ENCODE peak calls at places on chromosome 12, in four cellular contexts. One of them, this sample, is unnamed.
A peak's percentile ranks its signal among the peaks of the same experiment; 100 is the strongest.

GRCh38 chr12:122471324-122472226 is 29.2 kb downstream of the ZCCHC8 start:
- DNase-seq in fibroblast of the aortic adventitia: peak; percentile 90
- DNase-seq in IMR-90: peak; percentile 84
- DNase-seq in AG04450: peak; percentile 59
- DNase-seq in this sample: no peak

GRCh38 chr12:95385646-95386045 is 88.3 kb upstream of the METAP2 start:
- DNase-seq in fibroblast of the aortic adventitia: peak; percentile 80
- DNase-seq in IMR-90: peak; percentile 19
- DNase-seq in AG04450: peak; percentile 21
- DNase-seq in this sample: no peak

GRCh38 chr12:40446385-40446784 is 221.6 kb downstream of the LRRK2 start:
- DNase-seq in fibroblast of the aortic adventitia: peak; percentile 31
- DNase-seq in IMR-90: peak; percentile 2
- DNase-seq in AG04450: no peak
- DNase-seq in this sample: no peak

GRCh38 chr12:26830358-26830757 is 2.6 kb downstream of the ITPR2 start:
- DNase-seq in fibroblast of the aortic adventitia: no peak
- DNase-seq in IMR-90: no peak
- DNase-seq in AG04450: no peak
- DNase-seq in this sample: no peak

GRCh38 chr12:34298176-34298970 is 276.1 kb downstream of the ALG10 start:
- DNase-seq in fibroblast of the aortic adventitia: no peak
- DNase-seq in IMR-90: no peak
- DNase-seq in AG04450: no peak
- DNase-seq in this sample: no peak

GRCh38 chr12:122793685-122794106 is 19.3 kb downstream of the CCDC62 start:
- DNase-seq in fibroblast of the aortic adventitia: peak; percentile 82
- DNase-seq in IMR-90: peak; percentile 69
- DNase-seq in AG04450: peak; percentile 38
- DNase-seq in this sample: no peak

GRCh38 chr12:119089668-119090013 is 89.1 kb upstream of the HSPB8 start:
- DNase-seq in fibroblast of the aortic adventitia: no peak
- DNase-seq in IMR-90: no peak
- DNase-seq in AG04450: no peak
- DNase-seq in this sample: no peak

GRCh38 chr12:96501139-96501741 is 11.9 kb downstream of the CFAP54 start:
- DNase-seq in fibroblast of the aortic adventitia: peak; percentile 77
- DNase-seq in IMR-90: peak; percentile 61
- DNase-seq in AG04450: no peak
- DNase-seq in this sample: no peak

GRCh38 chr12:71456316-71456715 is 16.7 kb downstream of the LGR5 start:
- DNase-seq in fibroblast of the aortic adventitia: no peak
- DNase-seq in IMR-90: no peak
- DNase-seq in AG04450: no peak
- DNase-seq in this sample: no peak

GRCh38 chr12:14283489-14284144 is 81.9 kb upstream of the ATF7IP start:
- DNase-seq in fibroblast of the aortic adventitia: no peak
- DNase-seq in IMR-90: no peak
- DNase-seq in AG04450: no peak
- DNase-seq in this sample: no peak

GRCh38 chr12:65879878-65880277 is 55.6 kb downstream of the HMGA2 start:
- DNase-seq in fibroblast of the aortic adventitia: peak; percentile 85
- DNase-seq in IMR-90: peak; percentile 88
- DNase-seq in AG04450: peak; percentile 62
- DNase-seq in this sample: no peak

DNA sequence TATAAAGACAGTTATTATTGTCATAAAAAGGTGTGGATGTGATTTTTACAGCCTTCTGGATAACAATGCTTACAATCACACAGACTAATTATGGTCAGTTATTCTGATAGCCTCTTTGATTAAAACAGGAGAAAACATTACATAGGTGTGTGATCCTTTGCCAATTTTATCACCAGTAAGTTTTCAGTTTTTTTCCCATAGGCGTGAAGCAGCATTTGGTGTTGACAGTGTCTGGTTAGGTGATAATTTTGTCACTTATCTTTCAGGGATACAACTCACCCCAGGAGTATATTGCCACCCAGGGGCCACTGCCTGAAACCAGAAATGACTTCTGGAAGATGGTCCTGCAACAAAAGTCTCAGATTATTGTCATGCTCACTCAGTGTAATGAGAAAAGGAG is 208.8 kb downstream of the EPS8 start:
- DNase-seq in fibroblast of the aortic adventitia: no peak
- DNase-seq in IMR-90: no peak
- DNase-seq in AG04450: no peak
- DNase-seq in this sample: no peak
- TF ChIP-seq CTCF in fibroblast of the aortic adventitia: peak; percentile 1
- TF ChIP-seq CTCF in IMR-90: no peak
- TF ChIP-seq CTCF in AG04450: no peak
- TF ChIP-seq CTCF in this sample: no peak

DNA sequence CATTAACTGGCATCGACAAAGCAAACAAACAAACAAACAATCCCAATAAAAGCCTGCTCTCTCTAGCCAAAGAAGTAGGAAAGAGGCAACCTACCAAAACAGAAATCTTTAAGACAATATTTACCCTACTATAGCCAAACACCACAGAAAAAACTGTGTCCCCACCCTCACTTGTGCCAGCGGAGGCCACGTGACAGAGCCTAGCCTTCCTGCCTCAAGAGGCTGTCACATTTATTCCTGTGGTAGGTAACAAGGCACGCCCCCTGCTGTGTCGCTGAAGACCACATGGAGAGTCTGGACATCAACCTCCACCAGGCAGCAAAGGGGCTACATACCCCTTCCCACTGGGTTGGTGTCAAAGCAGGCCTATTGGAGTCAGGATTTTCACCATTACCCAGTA is 148.1 kb downstream of the LMNTD1 start:
- DNase-seq in fibroblast of the aortic adventitia: no peak
- DNase-seq in IMR-90: no peak
- DNase-seq in AG04450: no peak
- DNase-seq in this sample: no peak
- TF ChIP-seq CTCF in fibroblast of the aortic adventitia: no peak
- TF ChIP-seq CTCF in IMR-90: no peak
- TF ChIP-seq CTCF in AG04450: no peak
- TF ChIP-seq CTCF in this sample: no peak

DNA sequence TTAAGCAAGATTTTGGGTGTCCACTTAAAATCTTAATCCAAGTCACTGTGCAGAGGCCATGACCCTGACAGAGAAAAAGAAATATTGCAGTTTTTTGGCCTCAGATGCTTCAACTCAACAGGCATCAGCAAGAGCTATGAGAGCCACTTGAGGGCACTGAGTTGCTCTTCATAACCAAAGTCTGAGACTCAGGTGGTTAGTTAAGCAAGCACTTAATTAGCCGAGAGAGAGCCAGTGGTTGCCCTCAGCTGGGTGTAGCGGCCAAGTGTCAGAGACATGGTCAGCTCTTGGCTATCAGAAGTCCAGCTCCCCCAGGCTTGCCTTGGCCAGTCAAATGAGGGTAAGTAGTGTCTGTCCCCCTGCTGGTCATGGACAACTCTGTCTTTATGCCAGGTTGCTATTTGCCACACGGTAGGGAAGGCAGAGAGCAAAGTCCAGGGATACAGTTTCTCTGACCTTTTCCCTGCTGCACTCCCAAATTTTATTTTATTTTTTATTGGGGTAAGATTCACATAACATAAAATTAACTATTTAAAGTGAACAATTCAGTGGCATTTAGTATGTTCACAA is 9.0 kb upstream of the KRT71 start:
- DNase-seq in fibroblast of the aortic adventitia: no peak
- DNase-seq in IMR-90: no peak
- DNase-seq in AG04450: no peak
- DNase-seq in this sample: no peak
- TF ChIP-seq CTCF in fibroblast of the aortic adventitia: peak; percentile 15
- TF ChIP-seq CTCF in IMR-90: no peak
- TF ChIP-seq CTCF in AG04450: no peak
- TF ChIP-seq CTCF in this sample: peak; percentile 36

GRCh38 chr12:78666584-78666983 is 198.0 kb upstream of the SYT1 start:
- DNase-seq in fibroblast of the aortic adventitia: no peak
- DNase-seq in IMR-90: no peak
- DNase-seq in AG04450: no peak
- DNase-seq in this sample: no peak

GRCh38 chr12:78674311-78675085 is 190.1 kb upstream of the SYT1 start:
- DNase-seq in fibroblast of the aortic adventitia: peak; percentile 17
- DNase-seq in IMR-90: peak; percentile 56
- DNase-seq in AG04450: no peak
- DNase-seq in this sample: no peak

GRCh38 chr12:78671295-78671694 is 193.3 kb upstream of the SYT1 start:
- DNase-seq in fibroblast of the aortic adventitia: peak; percentile 87
- DNase-seq in IMR-90: peak; percentile 96
- DNase-seq in AG04450: peak; percentile 77
- DNase-seq in this sample: no peak

DNA sequence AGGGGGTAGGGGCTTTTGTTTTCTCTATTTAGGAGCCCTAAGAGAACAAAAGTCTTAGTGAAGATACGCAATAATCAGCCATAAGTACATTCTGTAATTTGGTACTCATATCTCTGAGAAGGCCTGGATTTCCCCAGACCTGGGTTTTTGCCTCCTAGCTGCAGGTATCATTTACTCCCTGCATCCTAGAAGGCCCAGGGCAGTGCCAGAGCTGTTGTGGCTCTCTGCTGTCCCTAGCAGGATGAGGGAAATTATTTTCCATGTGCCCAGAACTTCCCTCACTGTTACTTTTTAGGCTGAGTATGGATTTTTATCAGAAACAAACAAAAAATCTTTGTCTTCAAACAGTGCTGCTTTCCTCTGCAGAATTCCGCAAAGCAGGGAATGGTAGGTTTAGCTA is 192.5 kb upstream of the SYT1 start:
- DNase-seq in fibroblast of the aortic adventitia: no peak
- DNase-seq in IMR-90: no peak
- DNase-seq in AG04450: no peak
- DNase-seq in this sample: no peak
- TF ChIP-seq CTCF in fibroblast of the aortic adventitia: no peak
- TF ChIP-seq CTCF in IMR-90: no peak
- TF ChIP-seq CTCF in AG04450: no peak
- TF ChIP-seq CTCF in this sample: no peak

DNA sequence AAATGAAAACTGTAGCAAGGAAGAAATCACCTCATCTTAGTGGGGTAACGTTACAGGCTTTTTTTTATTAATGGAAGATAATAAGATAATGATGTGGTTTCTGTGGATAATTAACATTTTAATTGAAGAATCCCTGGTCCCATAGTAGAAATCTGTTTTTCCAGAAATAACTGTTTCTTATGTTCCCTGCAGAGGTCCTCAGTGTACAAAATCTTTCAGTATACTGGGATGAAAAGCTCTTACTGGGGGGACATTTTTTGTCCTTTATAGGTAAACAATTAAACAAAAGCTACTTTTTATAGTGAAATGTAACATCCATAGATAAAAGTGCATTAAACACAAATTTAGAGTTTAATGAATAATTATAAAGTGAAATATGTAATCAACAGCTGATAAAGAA is 312.2 kb downstream of the ATXN7L3B start:
- DNase-seq in fibroblast of the aortic adventitia: peak; percentile 3
- DNase-seq in IMR-90: no peak
- DNase-seq in AG04450: no peak
- DNase-seq in this sample: no peak
- TF ChIP-seq CTCF in fibroblast of the aortic adventitia: no peak
- TF ChIP-seq CTCF in IMR-90: peak; percentile 16
- TF ChIP-seq CTCF in AG04450: peak; percentile 22
- TF ChIP-seq CTCF in this sample: no peak

DNA sequence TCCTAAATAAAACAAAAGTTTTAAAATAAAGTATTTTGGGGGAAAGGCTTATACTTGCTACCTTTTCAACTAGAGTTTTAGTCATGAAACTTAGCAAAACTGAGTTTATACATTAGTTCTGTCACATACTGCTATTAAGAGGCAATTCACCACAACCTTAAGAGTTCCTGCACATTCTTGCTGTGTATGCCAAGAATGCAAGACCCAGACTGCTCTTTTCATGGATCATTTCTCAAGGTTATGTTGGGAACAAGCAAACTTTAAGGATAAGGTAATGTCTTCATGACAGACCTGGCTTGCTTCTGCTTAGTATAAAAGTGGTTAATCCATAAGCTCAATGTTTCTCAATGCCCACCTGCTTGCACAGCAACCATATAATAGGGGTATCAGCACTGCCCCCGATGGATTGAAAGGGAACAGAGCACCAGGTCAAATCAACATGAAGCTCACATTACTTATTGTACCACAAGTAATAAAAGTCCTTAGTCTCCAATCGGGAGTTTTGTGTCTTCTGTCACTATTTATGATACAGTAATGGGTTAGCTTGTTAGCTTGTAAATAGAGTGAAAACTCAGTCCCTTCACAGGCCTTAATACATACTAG is 67.6 kb downstream of the KIF21A start:
- DNase-seq in fibroblast of the aortic adventitia: no peak
- DNase-seq in IMR-90: no peak
- DNase-seq in AG04450: no peak
- DNase-seq in this sample: no peak
- TF ChIP-seq CTCF in fibroblast of the aortic adventitia: peak; percentile 17
- TF ChIP-seq CTCF in IMR-90: no peak
- TF ChIP-seq CTCF in AG04450: no peak
- TF ChIP-seq CTCF in this sample: peak; percentile 34

GRCh38 chr12:86373813-86374212 is 117.6 kb upstream of the MGAT4C start:
- DNase-seq in fibroblast of the aortic adventitia: no peak
- DNase-seq in IMR-90: no peak
- DNase-seq in AG04450: no peak
- DNase-seq in this sample: no peak

GRCh38 chr12:86379337-86379736 is 123.1 kb upstream of the MGAT4C start:
- DNase-seq in fibroblast of the aortic adventitia: no peak
- DNase-seq in IMR-90: no peak
- DNase-seq in AG04450: no peak
- DNase-seq in this sample: no peak

GRCh38 chr12:86376052-86376451 is 119.9 kb upstream of the MGAT4C start:
- DNase-seq in fibroblast of the aortic adventitia: no peak
- DNase-seq in IMR-90: no peak
- DNase-seq in AG04450: no peak
- DNase-seq in this sample: peak; percentile 39
- TF ChIP-seq CTCF in fibroblast of the aortic adventitia: peak; percentile 39
- TF ChIP-seq CTCF in IMR-90: no peak
- TF ChIP-seq CTCF in AG04450: peak; percentile 8
- TF ChIP-seq CTCF in this sample: peak; percentile 65

GRCh38 chr12:29771165-29771564 is 12.6 kb downstream of the TMTC1 start:
- DNase-seq in fibroblast of the aortic adventitia: no peak
- DNase-seq in IMR-90: no peak
- DNase-seq in AG04450: no peak
- DNase-seq in this sample: no peak

GRCh38 chr12:29768372-29768771 is 15.4 kb downstream of the TMTC1 start:
- DNase-seq in fibroblast of the aortic adventitia: no peak
- DNase-seq in IMR-90: no peak
- DNase-seq in AG04450: no peak
- DNase-seq in this sample: no peak

GRCh38 chr12:29773076-29773475 is 10.7 kb downstream of the TMTC1 start:
- DNase-seq in fibroblast of the aortic adventitia: peak; percentile 42
- DNase-seq in IMR-90: no peak
- DNase-seq in AG04450: no peak
- DNase-seq in this sample: no peak

GRCh38 chr12:29769162-29769820 is 14.5 kb downstream of the TMTC1 start:
- DNase-seq in fibroblast of the aortic adventitia: peak; percentile 95
- DNase-seq in IMR-90: peak; percentile 94
- DNase-seq in AG04450: peak; percentile 88
- DNase-seq in this sample: no peak

GRCh38 chr12:29771786-29772185 is 12.0 kb downstream of the TMTC1 start:
- DNase-seq in fibroblast of the aortic adventitia: no peak
- DNase-seq in IMR-90: peak; percentile 25
- DNase-seq in AG04450: no peak
- DNase-seq in this sample: no peak
- TF ChIP-seq CTCF in fibroblast of the aortic adventitia: no peak
- TF ChIP-seq CTCF in IMR-90: no peak
- TF ChIP-seq CTCF in AG04450: no peak
- TF ChIP-seq CTCF in this sample: no peak

This sample was measured in glutamatergic neuron.